ENCODE peak calls at places on chromosomes 5 and 9, in nine cellular contexts. B is heart left ventricle, T is Peyer's patch, A is A673, F is GM23248, D is brain microvascular endothelial cell, C is heart right ventricle, J is SK-N-MC, G is HCT116. S is an unnamed sample.

GRCh38 chr9:35828716-35829083 is at the start of gene FAM221B:
- DNase-seq in A (no peak), D (no peak), T (no peak), C (peak), B (peak), J (no peak), F (peak), G (no peak), S (no peak)

GRCh38 chr5:109703827-109704226 is 14.1 kb downstream of the MAN2A1 start:
- DNase-seq in B (no peak), G (no peak), F (peak), T (no peak), J (no peak), C (no peak), D (no peak), A (no peak), S (no peak)

GRCh38 chr9:123537809-123538208 is 181.8 kb downstream of the CRB2 start:
- DNase-seq in C (no peak), G (no peak), A (no peak), J (no peak), D (no peak), F (no peak), B (no peak), T (no peak), S (no peak)

GRCh38 chr9:806285-807156 is 35.0 kb upstream of the DMRT1 start:
- DNase-seq in C (no peak), T (no peak), A (peak), G (no peak), J (no peak), B (no peak), F (peak), D (peak), S (peak)

GRCh38 chr9:129007766-129008468 is 20.2 kb downstream of the SH3GLB2 start:
- DNase-seq in T (no peak), D (no peak), B (no peak), A (no peak), J (no peak), C (no peak), F (no peak), G (no peak), S (no peak)

GRCh38 chr5:74167206-74167929 is 473.2 kb downstream of the ENC1 start:
- DNase-seq in G (no peak), C (no peak), F (peak), D (peak), T (no peak), A (no peak), J (no peak), B (no peak), S (peak)

GRCh38 chr5:143685416-143685815 is 126.5 kb upstream of the HMHB1 start:
- DNase-seq in A (no peak), C (no peak), G (no peak), B (no peak), D (peak), F (peak), J (no peak), T (no peak), S (no peak)

GRCh38 chr9:130972277-130972956 is 33.4 kb upstream of the FIBCD1 start:
- DNase-seq in G (no peak), A (no peak), C (no peak), B (no peak), T (no peak), F (no peak), J (no peak), D (no peak), S (no peak)

GRCh38 chr5:177427211-177427822 is 841 bp downstream of the GRK6 start:
- DNase-seq in T (peak), G (no peak), J (no peak), F (peak), A (no peak), B (no peak), C (no peak), D (no peak), S (no peak)

GRCh38 chr5:24385070-24385469 is 259.7 kb downstream of the CDH10 start:
- DNase-seq in J (no peak), A (no peak), D (no peak), F (no peak), C (no peak), T (no peak), B (no peak), G (no peak), S (no peak)

GRCh38 chr5:106797996-106798395 is 872.7 kb downstream of the EFNA5 start:
- DNase-seq in B (no peak), C (no peak), T (no peak), A (peak), J (no peak), F (no peak), G (no peak), D (no peak), S (no peak)

GRCh38 chr5:137735531-137736284 is at the start of gene KLHL3:
- DNase-seq in F (peak), T (peak), D (peak), J (no peak), A (no peak), C (peak), G (no peak), B (peak), S (no peak)
- H3K27ac ChIP-seq in F (peak), T (no peak), D (peak), J (no peak), A (no peak), C (peak), G (no peak), B (peak), S (no peak)

DNA sequence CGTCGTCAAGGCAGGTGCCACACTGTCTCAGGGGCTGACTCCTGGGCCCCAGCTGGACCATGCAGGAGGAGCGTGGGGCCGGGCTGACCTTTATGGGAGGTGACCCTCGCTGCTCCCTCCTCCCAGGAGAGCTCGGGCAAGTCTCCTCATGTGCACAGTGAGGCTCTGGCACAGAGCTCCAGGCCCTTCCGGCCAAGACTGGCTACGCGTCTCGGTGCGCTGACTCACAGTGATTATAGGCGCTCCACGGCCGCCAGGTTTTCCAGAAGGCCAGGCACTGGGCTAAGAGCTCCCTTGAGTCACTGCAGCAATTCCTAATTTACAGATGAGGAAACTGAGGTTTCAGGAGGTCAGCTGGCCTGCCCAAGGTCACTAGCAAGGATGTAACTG is 47.4 kb downstream of the VAV2 start:
- DNase-seq in A (no peak), G (no peak), T (no peak), J (no peak), D (peak), C (no peak), B (no peak), F (peak), S (peak)
- H3K27ac ChIP-seq in A (no peak), G (no peak), T (no peak), J (no peak), D (no peak), C (no peak), B (no peak), F (no peak), S (peak)

GRCh38 chr5:31365776-31366175 is 166.1 kb downstream of the DROSHA start:
- DNase-seq in B (no peak), F (no peak), D (no peak), A (no peak), C (no peak), G (no peak), J (no peak), T (no peak), S (no peak)
- H3K27ac ChIP-seq in B (no peak), F (peak), D (peak), A (no peak), C (no peak), G (no peak), J (no peak), T (no peak), S (no peak)

GRCh38 chr5:52794519-52794918 is 6.8 kb downstream of the ITGA1 start:
- DNase-seq in D (no peak), B (no peak), F (no peak), G (no peak), C (no peak), J (no peak), A (no peak), T (no peak), S (no peak)

GRCh38 chr5:52788505-52788821 is 747 bp downstream of the ITGA1 start:
- DNase-seq in J (no peak), D (no peak), A (no peak), G (no peak), C (no peak), T (no peak), B (no peak), F (no peak), S (peak)

GRCh38 chr5:52789378-52789777 is 1.7 kb downstream of the ITGA1 start:
- DNase-seq in J (no peak), A (no peak), G (no peak), F (no peak), C (no peak), T (no peak), B (no peak), D (no peak), S (no peak)

GRCh38 chr5:52789867-52790266 is 2.2 kb downstream of the ITGA1 start:
- DNase-seq in B (no peak), A (no peak), G (no peak), F (no peak), J (no peak), D (no peak), T (no peak), C (no peak), S (no peak)

DNA sequence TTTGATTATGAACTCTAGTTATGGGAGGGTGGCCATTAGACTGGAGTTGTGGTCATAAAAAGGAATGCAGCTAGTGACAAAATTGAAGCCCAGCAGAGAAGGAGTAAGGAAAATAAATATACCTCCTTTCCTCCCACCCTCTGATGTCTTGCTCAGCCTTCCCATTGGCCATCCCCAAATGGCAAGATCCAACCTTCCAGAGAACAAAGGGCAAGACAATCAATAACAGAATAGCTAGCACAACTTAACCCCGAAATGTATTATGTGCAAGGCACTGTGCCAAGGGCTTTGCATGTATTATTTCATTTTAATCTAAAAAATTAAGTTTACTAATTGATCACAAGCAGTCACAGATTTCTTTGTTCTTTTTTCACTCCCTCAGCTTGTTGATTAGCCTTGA is 3.6 kb downstream of the ITGA1 start:
- DNase-seq in T (no peak), D (no peak), C (no peak), J (no peak), G (no peak), B (no peak), F (no peak), A (no peak), S (no peak)
- H3K27ac ChIP-seq in T (peak), D (no peak), C (peak), J (no peak), G (no peak), B (no peak), F (no peak), A (no peak), S (no peak)